ENCODE peak calls at places on chromosomes 13 and 19, in ten cellular contexts. Z is anterior cingulate cortex; I is stimulated activated CD4-positive, alpha-beta T cell treated with anti-CD3 and anti-CD28 coated beads, TNF-alpha, amount 100 ng/mL, for 48 hours; D is activated effector memory CD4-positive, alpha-beta T cell treated with anti-CD3 and anti-CD28 coated beads, Interleukin-2, amount 50 U/mL, for 16 hours; E is fibroblast of pulmonary artery; X is head of caudate nucleus; B is esophagus squamous epithelium; Y is fibroblast of gingiva; A is smooth muscle cell of the brain vasculature; H is hepatic stellate cell. F is an unnamed sample.

GRCh38 chr19:13104848-13105646 is 2.4 kb upstream of the LYL1 start:
- DNase-seq in D (peak; percentile 72), Z (no peak), I (no peak), Y (no peak), A (no peak), X (no peak), E (no peak), H (no peak), B (no peak), F (no peak)

GRCh38 chr13:67369895-67370660 is 139.9 kb upstream of the PCDH9 start:
- DNase-seq in D (no peak), H (peak; percentile 17), X (no peak), I (no peak), B (no peak), A (peak; percentile 56), Z (no peak), Y (peak; percentile 88), E (peak; percentile 92), F (no peak)

GRCh38 chr19:375395-376110 is 31.0 kb upstream of the MIER2 start:
- DNase-seq in E (no peak), I (no peak), X (peak; percentile 8), Z (no peak), Y (no peak), B (no peak), H (no peak), A (no peak), D (peak; percentile 47), F (no peak)

GRCh38 chr13:70098669-70099068 is 9.0 kb upstream of the ATXN8OS start:
- DNase-seq in B (no peak), A (no peak), E (peak; percentile 3), Y (no peak), X (no peak), D (no peak), H (no peak), I (no peak), Z (no peak), F (no peak)

GRCh38 chr13:68170961-68171360 is 940.8 kb upstream of the PCDH9 start:
- DNase-seq in Z (no peak), D (no peak), A (no peak), X (no peak), E (no peak), B (no peak), H (no peak), I (no peak), Y (no peak), F (no peak)

GRCh38 chr19:36150586-36150985 is 1.7 kb downstream of the COX7A1 start:
- DNase-seq in E (no peak), X (no peak), Z (no peak), H (no peak), D (no peak), I (no peak), Y (no peak), B (no peak), A (no peak), F (no peak)

GRCh38 chr19:15292847-15293582 is 39.3 kb downstream of the BRD4 start:
- DNase-seq in B (no peak), Y (peak; percentile 47), X (no peak), I (no peak), Z (no peak), D (no peak), A (no peak), H (no peak), E (peak; percentile 42), F (no peak)

GRCh38 chr13:106503272-106503671 is 32.2 kb downstream of the EFNB2 start:
- DNase-seq in X (no peak), E (no peak), B (no peak), D (no peak), I (no peak), A (no peak), Z (no peak), Y (no peak), H (no peak), F (no peak)

GRCh38 chr19:55181740-55182139 is 1.7 kb upstream of the SYT5 start:
- DNase-seq in I (no peak), E (no peak), X (no peak), Z (no peak), Y (no peak), H (no peak), B (no peak), A (no peak), D (no peak), F (no peak)

GRCh38 chr19:38263696-38264485 is 482 bp upstream of the SPINT2 start:
- DNase-seq in H (peak; percentile 86), D (peak; percentile 65), E (peak; percentile 53), I (peak; percentile 75), B (no peak), A (no peak), Z (no peak), Y (peak; percentile 20), X (peak; percentile 70), F (peak; percentile 94)

GRCh38 chr13:114124921-114125320 is 7.5 kb downstream of the RASA3 start:
- DNase-seq in E (peak; percentile 66), X (no peak), A (no peak), I (peak; percentile 68), Y (peak; percentile 47), D (peak; percentile 88), Z (no peak), B (no peak), H (peak; percentile 69), F (no peak)

GRCh38 chr19:35592226-35592625 is 6.3 kb downstream of the PMIS2 start:
- DNase-seq in A (no peak), Z (no peak), Y (no peak), I (no peak), B (no peak), D (no peak), E (peak; percentile 71), H (peak; percentile 41), X (no peak), F (peak; percentile 12)

GRCh38 chr19:47351545-47351944 is 2.4 kb downstream of the DHX34 start:
- DNase-seq in D (no peak), Y (peak; percentile 38), X (no peak), I (no peak), B (no peak), Z (no peak), H (peak; percentile 56), A (no peak), E (peak; percentile 52), F (no peak)

GRCh38 chr19:23481043-23481442 is 85.8 kb upstream of the ZNF91 start:
- DNase-seq in Y (no peak), B (no peak), A (no peak), H (no peak), I (no peak), X (no peak), D (no peak), Z (no peak), E (no peak), F (peak; percentile 53)

GRCh38 chr13:62879071-62879470 is 1463.4 kb upstream of the PCDH20 start:
- DNase-seq in H (no peak), A (peak; percentile 9), B (no peak), I (no peak), E (peak; percentile 33), Z (no peak), Y (peak; percentile 43), X (no peak), D (no peak), F (no peak)

GRCh38 chr13:37869506-37869755 is 141 bp downstream of the TRPC4 start:
- DNase-seq in X (no peak), H (no peak), Y (no peak), B (no peak), Z (no peak), A (no peak), D (no peak), E (peak; percentile 49), I (no peak), F (no peak)

GRCh38 chr13:51804295-51805172 is 571 bp upstream of the DHRS12 start:
- DNase-seq in X (peak; percentile 54), Z (no peak), I (no peak), B (no peak), E (no peak), A (no peak), D (peak; percentile 77), Y (no peak), H (no peak), F (no peak)

GRCh38 chr13:110855363-110855762 is 59.5 kb downstream of the ANKRD10 start:
- DNase-seq in I (no peak), Z (no peak), D (no peak), A (no peak), X (no peak), H (no peak), Y (no peak), E (no peak), B (no peak), F (no peak)

GRCh38 chr19:44748426-44749254 is at the start of gene BCL3:
- DNase-seq in Z (no peak), B (no peak), I (peak; percentile 68), Y (peak; percentile 86), E (peak; percentile 80), H (peak; percentile 68), A (no peak), D (peak; percentile 90), X (peak; percentile 42), F (peak; percentile 20)

GRCh38 chr13:30713133-30713532 is 22.2 kb upstream of the ALOX5AP start:
- DNase-seq in H (no peak), D (no peak), E (peak; percentile 46), B (no peak), A (no peak), Y (no peak), X (no peak), I (no peak), Z (no peak), F (no peak)

GRCh38 chr13:111411186-111411858 is 90.9 kb downstream of the TEX29 start:
- DNase-seq in A (no peak), H (no peak), Y (no peak), I (no peak), D (peak; percentile 30), B (no peak), E (no peak), X (peak; percentile 35), Z (no peak), F (peak; percentile 51)

GRCh38 chr19:29672319-29672932 is 7.2 kb downstream of the PLEKHF1 start:
- DNase-seq in X (no peak), Z (no peak), E (no peak), I (no peak), B (no peak), A (no peak), H (no peak), Y (no peak), D (peak; percentile 66), F (no peak)

GRCh38 chr19:42287826-42288107 is 14.2 kb upstream of the PRR19 start:
- DNase-seq in B (no peak), Y (no peak), H (no peak), D (peak; percentile 61), I (no peak), E (no peak), A (no peak), X (no peak), Z (no peak), F (no peak)

GRCh38 chr19:35755550-35756371 is 1.1 kb downstream of the HSPB6 start:
- DNase-seq in A (no peak), D (peak; percentile 87), I (no peak), B (no peak), H (peak; percentile 72), E (peak; percentile 76), Z (no peak), Y (peak; percentile 93), X (no peak), F (no peak)

GRCh38 chr13:33953203-33953602 is 135.3 kb downstream of the RFC3 start:
- DNase-seq in A (no peak), Y (peak; percentile 38), X (no peak), E (peak; percentile 71), Z (no peak), B (no peak), I (no peak), H (peak; percentile 2), D (no peak), F (no peak)

GRCh38 chr13:110628952-110629701 is 13.8 kb downstream of the NAXD start:
- DNase-seq in A (no peak), E (peak; percentile 28), D (no peak), Z (no peak), B (no peak), I (no peak), H (no peak), Y (no peak), X (no peak), F (no peak)